ENCODE peak calls at places on chromosomes 3 and 15, in ten cellular contexts. C, Z, B, G, V, X, J, K, W and L are unnamed samples.

GRCh38 chr3:100113728-100114412 is 431 bp downstream of the FILIP1L start:
- DNase-seq in C (no peak), Z (no peak), B (no peak), G (no peak), V (no peak), X (no peak), J (no peak), K (no peak), W (no peak), L (no peak)

GRCh38 chr3:107704477-107704876 is 181.7 kb downstream of the BBX start:
- DNase-seq in C (no peak), Z (no peak), B (no peak), G (no peak), V (no peak), X (no peak), J (no peak), K (no peak), W (no peak), L (no peak)

GRCh38 chr3:16460273-16460672 is 53.2 kb downstream of the RFTN1 start:
- DNase-seq in C (no peak), Z (no peak), B (no peak), G (no peak), V (no peak), X (no peak), J (no peak), K (no peak), W (no peak), L (no peak)

GRCh38 chr15:91129436-91129835 is 29.4 kb downstream of the SV2B start:
- DNase-seq in C (no peak), Z (no peak), B (no peak), G (no peak), V (no peak), X (no peak), J (no peak), K (no peak), W (no peak), L (no peak)

GRCh38 chr15:36468746-36469145 is 110.7 kb upstream of the CDIN1 start:
- DNase-seq in C (no peak), Z (peak; percentile 31), B (no peak), G (no peak), V (no peak), X (no peak), J (no peak), K (no peak), W (no peak), L (no peak)

GRCh38 chr3:67414740-67415139 is 239.7 kb downstream of the SUCLG2 start:
- DNase-seq in C (no peak), Z (peak; percentile 58), B (no peak), G (no peak), V (no peak), X (no peak), J (no peak), K (no peak), W (no peak), L (no peak)

GRCh38 chr15:98853593-98854420 is 153.8 kb downstream of the PGPEP1L start:
- DNase-seq in C (peak; percentile 38), Z (peak; percentile 62), B (no peak), G (no peak), V (no peak), X (peak; percentile 75), J (no peak), K (no peak), W (no peak), L (no peak)

GRCh38 chr3:11436775-11437174 is 164.6 kb downstream of the ATG7 start:
- DNase-seq in C (no peak), Z (no peak), B (no peak), G (no peak), V (no peak), X (no peak), J (no peak), K (no peak), W (no peak), L (no peak)

GRCh38 chr15:28075482-28076029 is 23.6 kb downstream of the OCA2 start:
- DNase-seq in C (no peak), Z (no peak), B (no peak), G (no peak), V (no peak), X (no peak), J (no peak), K (no peak), W (no peak), L (no peak)

GRCh38 chr3:129224984-129225393 is 24.4 kb upstream of the COPG1 start:
- DNase-seq in C (peak; percentile 83), Z (peak; percentile 94), B (no peak), G (peak; percentile 92), V (no peak), X (peak; percentile 91), J (no peak), K (no peak), W (no peak), L (peak; percentile 81)

GRCh38 chr3:197030379-197031314 is 1.0 kb upstream of the MELTF start:
- DNase-seq in C (no peak), Z (no peak), B (no peak), G (no peak), V (no peak), X (no peak), J (peak; percentile 40), K (no peak), W (no peak), L (no peak)

GRCh38 chr3:195856410-195857084 is 44.8 kb upstream of the MUC4 start:
- DNase-seq in C (no peak), Z (no peak), B (no peak), G (no peak), V (no peak), X (no peak), J (peak; percentile 80), K (no peak), W (no peak), L (no peak)

GRCh38 chr3:57007513-57008415 is 52.7 kb upstream of the SPATA12 start:
- DNase-seq in C (peak; percentile 56), Z (peak; percentile 59), B (peak; percentile 97), G (no peak), V (peak; percentile 87), X (peak; percentile 93), J (peak; percentile 38), K (no peak), W (no peak), L (peak; percentile 56)
- TF ChIP-seq POLR2AphosphoS5 in C (peak; percentile 10), Z (no peak), B (peak; percentile 70), G (no peak), V (no peak), X (no peak), J (no peak), K (no peak), W (no peak), L (no peak)

GRCh38 chr3:40719660-40720287 is 195.0 kb downstream of the ZNF621 start:
- DNase-seq in C (no peak), Z (peak; percentile 32), B (peak; percentile 86), G (peak; percentile 59), V (no peak), X (no peak), J (peak; percentile 43), K (no peak), W (no peak), L (no peak)

GRCh38 chr3:40717471-40717870 is 192.7 kb downstream of the ZNF621 start:
- DNase-seq in C (no peak), Z (no peak), B (peak; percentile 24), G (no peak), V (no peak), X (no peak), J (no peak), K (no peak), W (no peak), L (no peak)

GRCh38 chr3:40720351-40720750 is 195.6 kb downstream of the ZNF621 start:
- DNase-seq in C (no peak), Z (no peak), B (peak; percentile 89), G (peak; percentile 39), V (no peak), X (no peak), J (no peak), K (no peak), W (no peak), L (no peak)

GRCh38 chr3:40718209-40718608 is 193.4 kb downstream of the ZNF621 start:
- DNase-seq in C (no peak), Z (no peak), B (no peak), G (no peak), V (no peak), X (no peak), J (no peak), K (no peak), W (no peak), L (no peak)

GRCh38 chr3:40718681-40719080 is 193.9 kb downstream of the ZNF621 start:
- DNase-seq in C (no peak), Z (no peak), B (no peak), G (no peak), V (no peak), X (no peak), J (no peak), K (no peak), W (peak; percentile 39), L (no peak)
- TF ChIP-seq EP300 in C (no peak), Z (no peak), B (no peak), G (no peak), V (no peak), X (no peak), J (no peak), K (no peak), W (no peak), L (no peak)

GRCh38 chr3:136819784-136820640 is 1.1 kb downstream of the SLC35G2 start:
- DNase-seq in C (peak; percentile 29), Z (peak; percentile 54), B (no peak), G (peak; percentile 34), V (peak; percentile 79), X (peak; percentile 74), J (no peak), K (no peak), W (no peak), L (peak; percentile 31)

GRCh38 chr3:136817448-136817847 is 1.5 kb upstream of the SLC35G2 start:
- DNase-seq in C (no peak), Z (peak; percentile 27), B (no peak), G (no peak), V (no peak), X (no peak), J (no peak), K (no peak), W (no peak), L (no peak)

GRCh38 chr3:136818191-136818850 is 605 bp upstream of the SLC35G2 start:
- DNase-seq in C (peak; percentile 20), Z (peak; percentile 49), B (no peak), G (peak; percentile 77), V (no peak), X (peak; percentile 69), J (peak; percentile 14), K (no peak), W (no peak), L (peak; percentile 26)

GRCh38 chr3:136818851-136819783 is at the start of gene SLC35G2:
- DNase-seq in C (peak; percentile 32), Z (peak; percentile 38), B (no peak), G (peak; percentile 55), V (peak; percentile 82), X (peak; percentile 69), J (peak; percentile 54), K (no peak), W (no peak), L (peak; percentile 30)
- TF ChIP-seq POLR2A in C (no peak), Z (no peak), B (no peak), G (no peak), V (no peak), X (no peak), J (no peak), K (no peak), W (peak; percentile 37), L (no peak)

DNA sequence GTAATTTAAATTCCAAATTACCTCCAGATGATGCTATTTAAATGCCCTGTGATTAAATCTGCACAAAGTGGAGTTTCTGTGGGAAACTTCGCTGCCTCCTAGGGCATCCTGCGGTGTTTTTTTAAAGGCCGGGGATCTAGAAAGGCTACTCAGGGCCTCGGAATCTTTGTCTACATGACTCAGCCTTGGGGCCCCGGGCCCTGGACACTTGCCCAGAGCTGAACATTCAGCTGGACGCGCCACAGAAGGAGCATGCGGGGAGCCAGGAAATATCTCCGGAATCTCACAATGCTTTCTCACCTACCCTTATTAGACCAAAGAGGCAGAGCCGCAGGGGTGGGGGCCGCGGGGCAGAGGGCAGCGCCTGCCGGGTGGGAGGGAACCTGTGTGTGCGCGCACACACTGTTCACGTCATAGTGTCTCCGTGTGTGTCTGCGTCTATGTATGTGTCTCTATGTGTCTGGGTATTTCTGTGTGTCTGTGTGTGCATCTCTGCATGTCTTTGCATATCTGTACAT is 145.5 kb upstream of the TPM1 start:
- DNase-seq in C (peak; percentile 83), Z (peak; percentile 73), B (peak; percentile 95), G (peak; percentile 93), V (peak; percentile 89), X (peak; percentile 97), J (peak; percentile 26), K (no peak), W (no peak), L (peak; percentile 88)
- TF ChIP-seq POLR2AphosphoS5 in C (peak; percentile 46), Z (peak; percentile 8), B (peak; percentile 95), G (no peak), V (no peak), X (peak; percentile 77), J (no peak), K (no peak), W (no peak), L (peak; percentile 83)